ENCODE peak calls at places on chromosomes 16 and 17, in six cellular contexts. T is left ventricle myocardium superior; A is ACHN; Y is activated T-helper 1 cell treated with anti-CD3 and anti-CD28 coated beads, Interleukin-2, amount 50 U/mL, for 16 hours; E is prostate gland; K is T-helper 17 cell. M is an unnamed sample.

GRCh38 chr17:1779571-1780074 is 17.8 kb downstream of the SERPINF1 start:
- DNase-seq in T (peak), A (peak), Y (no peak), E (peak), K (no peak), M (peak)

GRCh38 chr16:50497592-50497991 is 50.6 kb upstream of the NKD1 start:
- DNase-seq in T (no peak), A (no peak), Y (no peak), E (no peak), K (no peak), M (no peak)

GRCh38 chr17:32445497-32445896 is 1.2 kb downstream of the PSMD11 start:
- DNase-seq in T (no peak), A (no peak), Y (no peak), E (no peak), K (no peak), M (no peak)

GRCh38 chr17:19014628-19015215 is 10.2 kb upstream of the FAM83G start:
- DNase-seq in T (peak), A (no peak), Y (no peak), E (no peak), K (no peak), M (no peak)

GRCh38 chr17:44094701-44095387 is 24.3 kb downstream of the G6PC3 start:
- DNase-seq in T (no peak), A (no peak), Y (no peak), E (no peak), K (no peak), M (no peak)

GRCh38 chr16:49608095-49608494 is 234.5 kb downstream of the C16orf78 start:
- DNase-seq in T (no peak), A (no peak), Y (no peak), E (no peak), K (no peak), M (no peak)

GRCh38 chr17:28524476-28525415 is 18.6 kb downstream of the FOXN1 start:
- DNase-seq in T (no peak), A (no peak), Y (no peak), E (peak), K (no peak), M (no peak)

GRCh38 chr17:56599566-56599965 is 6.1 kb downstream of the NOG start:
- DNase-seq in T (no peak), A (no peak), Y (no peak), E (no peak), K (no peak), M (no peak)

GRCh38 chr16:3170440-3171180 is 17.4 kb upstream of the OR1F1 start:
- DNase-seq in T (no peak), A (peak), Y (no peak), E (no peak), K (no peak), M (no peak)

GRCh38 chr17:4738136-4739121 is 1.2 kb upstream of the ZMYND15 start:
- DNase-seq in T (no peak), A (peak), Y (no peak), E (peak), K (peak), M (peak)

GRCh38 chr17:18985475-18985874 is 19.1 kb downstream of the FAM83G start:
- DNase-seq in T (no peak), A (no peak), Y (no peak), E (no peak), K (no peak), M (no peak)

GRCh38 chr16:77723108-77723514 is 797 bp downstream of the NUDT7 start:
- DNase-seq in T (peak), A (peak), Y (no peak), E (no peak), K (no peak), M (no peak)

GRCh38 chr16:12329246-12329995 is 352.9 kb downstream of the SNX29 start:
- DNase-seq in T (no peak), A (no peak), Y (no peak), E (no peak), K (no peak), M (no peak)

GRCh38 chr16:77211880-77212735 is 12.9 kb downstream of the SYCE1L start:
- DNase-seq in T (peak), A (peak), Y (peak), E (peak), K (peak), M (no peak)

GRCh38 chr16:73304008-73304814 is 256.3 kb upstream of the ZFHX3 start:
- DNase-seq in T (no peak), A (no peak), Y (no peak), E (no peak), K (no peak), M (no peak)

GRCh38 chr16:11497329-11497805 is 89.4 kb downstream of the LITAF start:
- DNase-seq in T (peak), A (peak), Y (no peak), E (peak), K (no peak), M (peak)

GRCh38 chr17:81513669-81514484 is 1.3 kb upstream of the ACTG1 start:
- DNase-seq in T (peak), A (peak), Y (no peak), E (peak), K (no peak), M (no peak)

GRCh38 chr17:76643553-76644148 is at the start of gene ST6GALNAC1:
- DNase-seq in T (no peak), A (no peak), Y (no peak), E (peak), K (no peak), M (peak)

GRCh38 chr17:28925912-28926365 is 23.1 kb upstream of the DHRS13 start:
- DNase-seq in T (no peak), A (no peak), Y (no peak), E (no peak), K (no peak), M (peak)

GRCh38 chr17:42584880-42585279 is 7.4 kb upstream of the PSMC3IP start:
- DNase-seq in T (no peak), A (no peak), Y (no peak), E (no peak), K (no peak), M (no peak)